ENCODE peak calls at places on chromosomes 1 and 21, in six cellular contexts. B, R, E, H, N and T are unnamed samples.

GRCh38 chr1:109761227-109762038 is 2.3 kb downstream of the EPS8L3 start:
- DNase-seq in R (peak), N (no peak), B (no peak), E (no peak), H (no peak), T (no peak)

GRCh38 chr1:46405724-46406123 is 11.6 kb downstream of the FAAH start:
- DNase-seq in R (no peak), B (no peak), N (no peak), H (no peak), E (no peak), T (no peak)

GRCh38 chr21:25582888-25583287 is 24.4 kb downstream of the MRPL39 start:
- DNase-seq in N (no peak), B (no peak), R (no peak), H (no peak), E (no peak), T (no peak)

GRCh38 chr1:24189528-24189927 is 2.4 kb upstream of the IFNLR1 start:
- DNase-seq in H (no peak), B (no peak), N (peak), E (no peak), R (no peak), T (no peak)

GRCh38 chr21:45308211-45309068 is 20.7 kb upstream of the POFUT2 start:
- DNase-seq in E (peak), N (no peak), H (no peak), B (no peak), R (peak), T (no peak)

GRCh38 chr1:65027699-65028358 is 61.5 kb upstream of the JAK1 start:
- DNase-seq in B (no peak), R (no peak), H (peak), E (no peak), N (no peak), T (no peak)

GRCh38 chr1:59685666-59686065 is 129.1 kb upstream of the HOOK1 start:
- DNase-seq in E (no peak), B (no peak), H (no peak), N (no peak), R (no peak), T (no peak)

GRCh38 chr1:108049083-108049819 is 84.3 kb upstream of the VAV3 start:
- DNase-seq in N (peak), E (peak), B (peak), H (no peak), R (no peak), T (peak)

GRCh38 chr1:4684849-4685248 is 30.4 kb downstream of the AJAP1 start:
- DNase-seq in R (no peak), N (no peak), H (no peak), B (peak), E (no peak), T (no peak)

GRCh38 chr21:46018615-46019014 is 37.0 kb downstream of the COL6A1 start:
- DNase-seq in N (no peak), R (no peak), B (no peak), E (no peak), H (no peak), T (no peak)

GRCh38 chr1:108505766-108506075 is 54.2 kb upstream of the EEIG2 start:
- DNase-seq in E (no peak), H (no peak), R (no peak), B (no peak), N (peak), T (no peak)

GRCh38 chr1:34762474-34763141 is 3.1 kb downstream of the GJB4 start:
- DNase-seq in B (no peak), N (no peak), H (no peak), R (no peak), E (no peak), T (no peak)

GRCh38 chr1:22296701-22297591 is 154.0 kb upstream of the WNT4 start:
- DNase-seq in N (no peak), R (no peak), E (no peak), H (no peak), B (no peak), T (no peak)

GRCh38 chr1:59146651-59147358 is 150.1 kb upstream of the FGGY start:
- DNase-seq in H (peak), N (peak), B (peak), E (peak), R (no peak), T (no peak)

GRCh38 chr21:41767606-41768370 is 936 bp upstream of the RIPK4 start:
- DNase-seq in E (peak), N (no peak), R (no peak), B (no peak), H (no peak), T (no peak)

GRCh38 chr1:56322211-56322610 is 257.2 kb downstream of the PLPP3 start:
- DNase-seq in R (no peak), B (no peak), N (no peak), H (no peak), E (no peak), T (no peak)

GRCh38 chr21:32728455-32729237 is 833 bp upstream of the SYNJ1 start:
- DNase-seq in N (no peak), E (no peak), H (no peak), B (no peak), R (no peak), T (no peak)

GRCh38 chr1:3004285-3005205 is 16.7 kb upstream of the ACTRT2 start:
- DNase-seq in H (no peak), R (no peak), N (no peak), B (no peak), E (no peak), T (no peak)

GRCh38 chr1:47682198-47682597 is 244.4 kb downstream of the FOXD2 start:
- DNase-seq in E (no peak), H (peak), N (no peak), R (no peak), B (peak), T (no peak)

GRCh38 chr1:200411406-200412257 is 1.8 kb upstream of the ZNF281 start:
- DNase-seq in H (no peak), N (no peak), E (no peak), R (no peak), B (peak), T (no peak)
- H3K27ac ChIP-seq in H (no peak), N (no peak), E (no peak), R (no peak), B (peak), T (no peak)

GRCh38 chr1:175506081-175506480 is 237.3 kb downstream of the TNR start:
- DNase-seq in B (no peak), H (no peak), N (no peak), E (no peak), R (no peak), T (no peak)
- H3K27ac ChIP-seq in B (no peak), H (no peak), N (no peak), E (no peak), R (no peak), T (no peak)

GRCh38 chr1:236051107-236051885 is 13.6 kb downstream of the NID1 start:
- DNase-seq in N (no peak), B (no peak), E (no peak), R (no peak), H (no peak), T (peak)
- H3K27ac ChIP-seq in N (no peak), B (no peak), E (no peak), R (no peak), H (no peak), T (peak)

GRCh38 chr1:150476754-150477153 is 10.5 kb upstream of the TARS2 start:
- DNase-seq in N (no peak), B (no peak), E (peak), H (no peak), R (no peak), T (no peak)
- H3K27ac ChIP-seq in N (no peak), B (no peak), E (no peak), H (no peak), R (no peak), T (no peak)

DNA sequence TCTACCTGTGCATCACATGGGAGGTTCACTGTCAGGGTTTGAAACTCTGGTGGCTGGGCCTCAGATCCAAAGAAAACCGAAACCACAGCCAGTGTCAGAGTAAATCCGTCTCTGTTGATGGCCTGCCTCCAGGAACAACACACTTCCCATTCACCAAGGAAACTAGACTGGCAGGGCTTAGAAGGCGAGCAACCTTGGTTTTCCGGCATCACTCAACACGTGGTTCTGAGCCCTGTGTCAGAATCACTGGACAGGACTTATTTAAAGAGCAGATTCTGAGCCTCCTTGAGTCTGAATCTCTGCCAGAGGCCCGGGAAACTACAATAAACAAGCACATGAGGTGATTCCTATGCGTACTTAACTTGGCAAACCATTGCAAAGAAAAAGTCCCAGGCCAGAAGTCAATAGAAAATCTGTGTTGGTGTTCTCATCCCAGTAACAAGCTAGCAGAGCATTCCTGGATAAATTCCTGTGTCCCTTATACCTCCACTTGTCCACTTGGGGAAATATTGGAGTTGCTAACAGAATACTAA is 70.0 kb downstream of the KCTD3 start:
- DNase-seq in N (no peak), B (no peak), H (no peak), R (no peak), E (peak), T (no peak)
- H3K27ac ChIP-seq in N (no peak), B (no peak), H (peak), R (no peak), E (no peak), T (no peak)

GRCh38 chr1:39359028-39359570 is 132.3 kb upstream of the BMP8A start:
- DNase-seq in R (no peak), E (no peak), N (no peak), B (no peak), H (no peak), T (no peak)
- H3K27ac ChIP-seq in R (no peak), E (no peak), N (no peak), B (no peak), H (no peak), T (no peak)

GRCh38 chr1:224931605-224932004 is 2.1 kb downstream of the DNAH14 start:
- DNase-seq in E (no peak), R (no peak), B (no peak), H (no peak), N (no peak), T (no peak)

GRCh38 chr1:224928906-224929305 is 569 bp upstream of the DNAH14 start:
- DNase-seq in N (no peak), H (no peak), R (no peak), B (no peak), E (no peak), T (no peak)

GRCh38 chr1:224932607-224933249 is 3.3 kb downstream of the DNAH14 start:
- DNase-seq in E (no peak), B (no peak), H (no peak), N (no peak), R (no peak), T (no peak)

GRCh38 chr1:224933584-224933983 is 4.1 kb downstream of the DNAH14 start:
- DNase-seq in B (no peak), E (no peak), N (no peak), H (no peak), R (no peak), T (no peak)

GRCh38 chr1:224929335-224930237 is at the start of gene DNAH14:
- DNase-seq in H (peak), E (peak), R (no peak), N (no peak), B (peak), T (no peak)
- H3K27ac ChIP-seq in H (peak), E (peak), R (no peak), N (peak), B (no peak), T (no peak)

GRCh38 chr1:1360511-1361169 is 2.3 kb upstream of the MXRA8 start:
- DNase-seq in H (no peak), N (no peak), R (no peak), E (peak), B (no peak), T (no peak)
- H3K27ac ChIP-seq in H (peak), N (no peak), R (no peak), E (peak), B (no peak), T (no peak)